ENCODE peak calls at places on chromosomes 3 and 15, in eight cellular contexts. One of them, this sample, is unnamed.
A peak's percentile ranks its signal among the peaks of the same experiment; 100 is the strongest.

GRCh38 chr3:99941211-99941610 is 123.5 kb downstream of the CMSS1 start:
- DNase-seq in kidney: no peak
- DNase-seq in SJSA1: no peak
- DNase-seq in vagina: no peak
- DNase-seq in psoas muscle: no peak
- DNase-seq in aorta: no peak
- DNase-seq in CD8-positive, alpha-beta memory T cell: no peak
- DNase-seq in left ventricle myocardium inferior: no peak
- DNase-seq in this sample: no peak

GRCh38 chr3:193590088-193590856 is 2.7 kb upstream of the OPA1 start:
- DNase-seq in psoas muscle: no peak
- DNase-seq in vagina: no peak
- DNase-seq in SJSA1: peak; percentile 26
- DNase-seq in kidney: no peak
- DNase-seq in CD8-positive, alpha-beta memory T cell: no peak
- DNase-seq in left ventricle myocardium inferior: no peak
- DNase-seq in aorta: no peak
- DNase-seq in this sample: no peak

GRCh38 chr15:27686376-27686775 is 412.7 kb downstream of the OCA2 start:
- DNase-seq in CD8-positive, alpha-beta memory T cell: no peak
- DNase-seq in aorta: no peak
- DNase-seq in vagina: no peak
- DNase-seq in kidney: no peak
- DNase-seq in psoas muscle: no peak
- DNase-seq in left ventricle myocardium inferior: no peak
- DNase-seq in SJSA1: no peak
- DNase-seq in this sample: no peak

GRCh38 chr3:41328916-41329315 is 129.6 kb downstream of the CTNNB1 start:
- DNase-seq in psoas muscle: no peak
- DNase-seq in left ventricle myocardium inferior: no peak
- DNase-seq in SJSA1: no peak
- DNase-seq in aorta: no peak
- DNase-seq in vagina: no peak
- DNase-seq in CD8-positive, alpha-beta memory T cell: no peak
- DNase-seq in kidney: no peak
- DNase-seq in this sample: no peak

GRCh38 chr15:92907880-92908279 is 7.8 kb downstream of the CHD2 start:
- DNase-seq in kidney: no peak
- DNase-seq in CD8-positive, alpha-beta memory T cell: no peak
- DNase-seq in left ventricle myocardium inferior: no peak
- DNase-seq in psoas muscle: no peak
- DNase-seq in aorta: no peak
- DNase-seq in SJSA1: peak; percentile 84
- DNase-seq in vagina: peak; percentile 82
- DNase-seq in this sample: no peak

GRCh38 chr3:113968986-113969385 is 21.2 kb downstream of the ZDHHC23 start:
- DNase-seq in psoas muscle: no peak
- DNase-seq in vagina: no peak
- DNase-seq in CD8-positive, alpha-beta memory T cell: no peak
- DNase-seq in kidney: no peak
- DNase-seq in SJSA1: no peak
- DNase-seq in aorta: no peak
- DNase-seq in left ventricle myocardium inferior: no peak
- DNase-seq in this sample: no peak

GRCh38 chr3:10164546-10165393 is at the start of gene IRAK2:
- DNase-seq in left ventricle myocardium inferior: peak; percentile 79
- DNase-seq in psoas muscle: peak; percentile 89
- DNase-seq in vagina: no peak
- DNase-seq in aorta: peak; percentile 87
- DNase-seq in kidney: peak; percentile 93
- DNase-seq in CD8-positive, alpha-beta memory T cell: peak; percentile 60
- DNase-seq in SJSA1: peak; percentile 67
- DNase-seq in this sample: peak; percentile 52

GRCh38 chr15:40875996-40876740 is 2.1 kb upstream of the RHOV start:
- DNase-seq in psoas muscle: no peak
- DNase-seq in SJSA1: no peak
- DNase-seq in vagina: no peak
- DNase-seq in CD8-positive, alpha-beta memory T cell: no peak
- DNase-seq in aorta: no peak
- DNase-seq in left ventricle myocardium inferior: no peak
- DNase-seq in kidney: peak; percentile 22
- DNase-seq in this sample: no peak

GRCh38 chr3:37179144-37179967 is 5.0 kb upstream of the LRRFIP2 start:
- DNase-seq in SJSA1: no peak
- DNase-seq in vagina: no peak
- DNase-seq in aorta: no peak
- DNase-seq in CD8-positive, alpha-beta memory T cell: no peak
- DNase-seq in kidney: no peak
- DNase-seq in left ventricle myocardium inferior: no peak
- DNase-seq in psoas muscle: no peak
- DNase-seq in this sample: no peak

GRCh38 chr3:133455960-133456359 is 56.1 kb downstream of the BFSP2 start:
- DNase-seq in vagina: no peak
- DNase-seq in aorta: no peak
- DNase-seq in SJSA1: no peak
- DNase-seq in psoas muscle: no peak
- DNase-seq in kidney: no peak
- DNase-seq in CD8-positive, alpha-beta memory T cell: no peak
- DNase-seq in left ventricle myocardium inferior: no peak
- DNase-seq in this sample: no peak

GRCh38 chr15:63052961-63053698 is 10.6 kb downstream of the TPM1 start:
- DNase-seq in vagina: no peak
- DNase-seq in psoas muscle: peak; percentile 81
- DNase-seq in CD8-positive, alpha-beta memory T cell: no peak
- DNase-seq in kidney: peak; percentile 81
- DNase-seq in aorta: peak; percentile 64
- DNase-seq in SJSA1: peak; percentile 90
- DNase-seq in left ventricle myocardium inferior: peak; percentile 53
- DNase-seq in this sample: no peak

GRCh38 chr3:60160105-60160791 is 1091.0 kb downstream of the FHIT start:
- DNase-seq in SJSA1: no peak
- DNase-seq in CD8-positive, alpha-beta memory T cell: no peak
- DNase-seq in left ventricle myocardium inferior: no peak
- DNase-seq in vagina: no peak
- DNase-seq in kidney: no peak
- DNase-seq in psoas muscle: no peak
- DNase-seq in aorta: no peak
- DNase-seq in this sample: no peak

GRCh38 chr3:136042608-136043221 is 77.2 kb downstream of the PPP2R3A start:
- DNase-seq in CD8-positive, alpha-beta memory T cell: no peak
- DNase-seq in psoas muscle: no peak
- DNase-seq in vagina: no peak
- DNase-seq in kidney: no peak
- DNase-seq in left ventricle myocardium inferior: no peak
- DNase-seq in SJSA1: peak; percentile 45
- DNase-seq in aorta: no peak
- DNase-seq in this sample: no peak

GRCh38 chr3:12870942-12871341 is 29.6 kb upstream of the RPL32 start:
- DNase-seq in left ventricle myocardium inferior: peak; percentile 36
- DNase-seq in vagina: no peak
- DNase-seq in CD8-positive, alpha-beta memory T cell: no peak
- DNase-seq in SJSA1: no peak
- DNase-seq in aorta: peak; percentile 75
- DNase-seq in psoas muscle: peak; percentile 80
- DNase-seq in kidney: no peak
- DNase-seq in this sample: no peak

GRCh38 chr3:185215873-185216586 is 37.8 kb downstream of the EHHADH start:
- DNase-seq in CD8-positive, alpha-beta memory T cell: no peak
- DNase-seq in psoas muscle: no peak
- DNase-seq in SJSA1: peak; percentile 6
- DNase-seq in aorta: no peak
- DNase-seq in left ventricle myocardium inferior: no peak
- DNase-seq in vagina: no peak
- DNase-seq in kidney: no peak
- DNase-seq in this sample: no peak

GRCh38 chr15:57910672-57911071 is 154.8 kb downstream of the ALDH1A2 start:
- DNase-seq in SJSA1: no peak
- DNase-seq in psoas muscle: no peak
- DNase-seq in CD8-positive, alpha-beta memory T cell: no peak
- DNase-seq in vagina: no peak
- DNase-seq in kidney: no peak
- DNase-seq in aorta: no peak
- DNase-seq in left ventricle myocardium inferior: no peak
- DNase-seq in this sample: no peak

GRCh38 chr3:40237892-40238571 is 71.5 kb upstream of the EIF1B start:
- DNase-seq in SJSA1: no peak
- DNase-seq in CD8-positive, alpha-beta memory T cell: no peak
- DNase-seq in left ventricle myocardium inferior: no peak
- DNase-seq in aorta: no peak
- DNase-seq in vagina: peak; percentile 32
- DNase-seq in kidney: no peak
- DNase-seq in psoas muscle: no peak
- DNase-seq in this sample: no peak

GRCh38 chr15:62822228-62822627 is 220.3 kb upstream of the TPM1 start:
- DNase-seq in psoas muscle: no peak
- DNase-seq in kidney: no peak
- DNase-seq in SJSA1: no peak
- DNase-seq in aorta: no peak
- DNase-seq in vagina: no peak
- DNase-seq in left ventricle myocardium inferior: no peak
- DNase-seq in CD8-positive, alpha-beta memory T cell: no peak
- DNase-seq in this sample: no peak

GRCh38 chr3:183272792-183273191 is 19.7 kb downstream of the B3GNT5 start:
- DNase-seq in vagina: no peak
- DNase-seq in kidney: no peak
- DNase-seq in CD8-positive, alpha-beta memory T cell: no peak
- DNase-seq in psoas muscle: no peak
- DNase-seq in aorta: no peak
- DNase-seq in left ventricle myocardium inferior: no peak
- DNase-seq in SJSA1: no peak
- DNase-seq in this sample: no peak

GRCh38 chr3:183277260-183277659 is 24.2 kb downstream of the B3GNT5 start:
- DNase-seq in left ventricle myocardium inferior: no peak
- DNase-seq in CD8-positive, alpha-beta memory T cell: no peak
- DNase-seq in aorta: no peak
- DNase-seq in psoas muscle: no peak
- DNase-seq in vagina: no peak
- DNase-seq in SJSA1: no peak
- DNase-seq in kidney: no peak
- DNase-seq in this sample: no peak

GRCh38 chr3:183274609-183275008 is 21.6 kb downstream of the B3GNT5 start:
- DNase-seq in CD8-positive, alpha-beta memory T cell: no peak
- DNase-seq in aorta: no peak
- DNase-seq in SJSA1: no peak
- DNase-seq in left ventricle myocardium inferior: no peak
- DNase-seq in vagina: no peak
- DNase-seq in kidney: no peak
- DNase-seq in psoas muscle: no peak
- DNase-seq in this sample: no peak

GRCh38 chr3:183278479-183279088 is 25.5 kb downstream of the B3GNT5 start:
- DNase-seq in aorta: no peak
- DNase-seq in left ventricle myocardium inferior: no peak
- DNase-seq in psoas muscle: no peak
- DNase-seq in CD8-positive, alpha-beta memory T cell: no peak
- DNase-seq in SJSA1: no peak
- DNase-seq in vagina: no peak
- DNase-seq in kidney: no peak
- DNase-seq in this sample: no peak

GRCh38 chr3:183275418-183275817 is 22.4 kb downstream of the B3GNT5 start:
- DNase-seq in CD8-positive, alpha-beta memory T cell: peak; percentile 21
- DNase-seq in kidney: no peak
- DNase-seq in aorta: no peak
- DNase-seq in vagina: no peak
- DNase-seq in SJSA1: no peak
- DNase-seq in left ventricle myocardium inferior: no peak
- DNase-seq in psoas muscle: no peak
- DNase-seq in this sample: no peak
- H3K9me3 ChIP-seq in CD8-positive, alpha-beta memory T cell: no peaks in the 10 kb centered on the region
- H3K9me3 ChIP-seq in kidney: no peaks in the 10 kb centered on the region
- H3K9me3 ChIP-seq in aorta: no peaks in the 10 kb centered on the region
- H3K9me3 ChIP-seq in vagina: no peaks in the 10 kb centered on the region
- H3K9me3 ChIP-seq in SJSA1: no peaks in the 10 kb centered on the region
- H3K9me3 ChIP-seq in left ventricle myocardium inferior: no peaks in the 10 kb centered on the region
- H3K9me3 ChIP-seq in psoas muscle: no peaks in the 10 kb centered on the region
- H3K9me3 ChIP-seq in this sample: no peaks in the 10 kb centered on the region

DNA sequence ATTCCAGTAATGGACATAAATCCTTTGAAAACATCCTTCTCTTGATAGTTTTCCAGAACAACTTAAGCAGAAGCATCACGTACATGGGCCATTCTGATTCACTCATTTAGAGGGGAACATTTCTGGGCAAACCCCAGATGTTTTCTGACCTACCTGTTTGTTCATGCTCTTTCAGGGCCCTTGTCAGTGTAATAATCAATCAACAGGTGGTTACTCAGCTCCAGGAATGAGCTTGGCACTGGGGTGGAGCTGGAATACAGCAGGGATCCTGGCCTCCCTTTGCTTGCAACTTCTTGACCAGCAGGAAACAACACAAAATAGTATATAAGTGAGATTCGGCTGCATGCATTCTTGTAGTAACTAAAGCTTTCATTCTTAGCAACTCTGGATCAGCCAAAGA is 9.2 kb upstream of the UBE2E1 start:
- DNase-seq in vagina: no peak
- DNase-seq in psoas muscle: no peak
- DNase-seq in CD8-positive, alpha-beta memory T cell: no peak
- DNase-seq in SJSA1: no peak
- DNase-seq in kidney: no peak
- DNase-seq in aorta: no peak
- DNase-seq in left ventricle myocardium inferior: no peak
- DNase-seq in this sample: no peak
- H3K9me3 ChIP-seq in vagina: no peaks in the 10 kb centered on the region
- H3K9me3 ChIP-seq in psoas muscle: no peaks in the 10 kb centered on the region
- H3K9me3 ChIP-seq in CD8-positive, alpha-beta memory T cell: no peaks in the 10 kb centered on the region
- H3K9me3 ChIP-seq in SJSA1: no peaks in the 10 kb centered on the region
- H3K9me3 ChIP-seq in kidney: no peaks in the 10 kb centered on the region
- H3K9me3 ChIP-seq in aorta: no peaks in the 10 kb centered on the region
- H3K9me3 ChIP-seq in left ventricle myocardium inferior: no peaks in the 10 kb centered on the region
- H3K9me3 ChIP-seq in this sample: no peaks in the 10 kb centered on the region

GRCh38 chr3:172640751-172641150 is 70.1 kb downstream of the NCEH1 start:
- DNase-seq in CD8-positive, alpha-beta memory T cell: no peak
- DNase-seq in vagina: no peak
- DNase-seq in psoas muscle: no peak
- DNase-seq in SJSA1: peak; percentile 53
- DNase-seq in aorta: no peak
- DNase-seq in kidney: no peak
- DNase-seq in left ventricle myocardium inferior: no peak
- DNase-seq in this sample: no peak
- H3K9me3 ChIP-seq in CD8-positive, alpha-beta memory T cell: no peaks in the 10 kb centered on the region
- H3K9me3 ChIP-seq in vagina: no peaks in the 10 kb centered on the region
- H3K9me3 ChIP-seq in psoas muscle: no peaks in the 10 kb centered on the region
- H3K9me3 ChIP-seq in SJSA1: no peaks in the 10 kb centered on the region
- H3K9me3 ChIP-seq in aorta: no peaks in the 10 kb centered on the region
- H3K9me3 ChIP-seq in kidney: no peaks in the 10 kb centered on the region
- H3K9me3 ChIP-seq in left ventricle myocardium inferior: no peaks in the 10 kb centered on the region
- H3K9me3 ChIP-seq in this sample: no peaks in the 10 kb centered on the region

DNA sequence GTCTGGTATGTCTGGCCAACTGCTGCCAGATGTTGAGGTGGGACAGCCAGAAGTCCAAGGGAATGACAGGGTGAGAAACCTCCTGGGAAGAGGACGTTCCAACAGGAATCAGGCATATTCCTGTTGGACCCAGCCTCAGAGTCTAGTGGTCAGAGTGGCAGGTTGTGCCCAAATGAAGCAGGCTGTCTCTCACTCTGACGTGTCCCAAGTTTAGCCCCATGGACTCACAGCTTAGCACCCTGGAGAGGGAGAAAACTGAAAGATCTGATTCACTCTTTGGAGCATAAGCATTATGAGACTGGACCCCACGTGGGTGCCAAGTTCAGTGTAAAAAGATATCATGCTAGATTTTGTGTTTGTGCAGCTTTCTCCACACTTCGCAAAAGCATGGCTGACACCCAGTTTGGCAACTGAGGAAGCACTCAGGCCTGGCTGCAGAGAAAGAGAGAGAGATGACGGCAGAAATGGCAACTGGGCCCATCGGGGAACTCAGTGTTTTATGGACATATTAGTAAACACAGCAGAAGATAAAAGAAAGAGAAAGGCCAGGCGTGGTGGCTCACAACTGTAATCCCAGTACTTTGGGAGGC is 88.2 kb upstream of the LMCD1 start:
- DNase-seq in CD8-positive, alpha-beta memory T cell: no peak
- DNase-seq in vagina: no peak
- DNase-seq in kidney: no peak
- DNase-seq in left ventricle myocardium inferior: peak; percentile 20
- DNase-seq in aorta: no peak
- DNase-seq in psoas muscle: no peak
- DNase-seq in SJSA1: no peak
- DNase-seq in this sample: no peak
- H3K9me3 ChIP-seq in CD8-positive, alpha-beta memory T cell: no peaks in the 10 kb centered on the region
- H3K9me3 ChIP-seq in vagina: no peaks in the 10 kb centered on the region
- H3K9me3 ChIP-seq in kidney: no peaks in the 10 kb centered on the region
- H3K9me3 ChIP-seq in left ventricle myocardium inferior: no peaks in the 10 kb centered on the region
- H3K9me3 ChIP-seq in aorta: no peaks in the 10 kb centered on the region
- H3K9me3 ChIP-seq in psoas muscle: no peaks in the 10 kb centered on the region
- H3K9me3 ChIP-seq in SJSA1: no peaks in the 10 kb centered on the region
- H3K9me3 ChIP-seq in this sample: no peaks in the 10 kb centered on the region

This sample was measured in T-helper 17 cell.